ENCODE peak calls at places on chromosomes 1 and 21, in five cellular contexts. H, U, L, Y and Z are unnamed samples. For H3K4me1, the result is how much of the 10 kb centered on the place peaks cover.

GRCh38 chr1:25917996-25918395 is 11.8 kb upstream of the STMN1 start:
- DNase-seq in H (peak), Y (no peak), U (no peak), L (no peak), Z (no peak)

GRCh38 chr1:5713101-5713820 is 279.0 kb downstream of the NPHP4 start:
- DNase-seq in U (peak), Y (no peak), H (no peak), L (no peak), Z (no peak)

GRCh38 chr1:193070942-193071341 is 11.5 kb downstream of the RO60 start:
- DNase-seq in L (no peak), H (no peak), U (no peak), Y (no peak), Z (no peak)

GRCh38 chr1:7629465-7630195 is 141.5 kb upstream of the VAMP3 start:
- DNase-seq in Y (no peak), L (no peak), U (no peak), H (no peak), Z (no peak)

GRCh38 chr1:102790997-102791396 is 317.3 kb downstream of the COL11A1 start:
- DNase-seq in H (no peak), Y (no peak), L (no peak), U (no peak), Z (no peak)

GRCh38 chr21:25901580-25901979 is 166.8 kb downstream of the GABPA start:
- DNase-seq in Y (no peak), U (no peak), L (no peak), H (no peak), Z (no peak)

GRCh38 chr1:189269011-189269410 is 1208.7 kb downstream of the BRINP3 start:
- DNase-seq in Y (no peak), L (no peak), U (no peak), H (no peak), Z (no peak)

GRCh38 chr21:46253610-46254124 is 25.1 kb upstream of the LSS start:
- DNase-seq in Y (no peak), H (peak), U (no peak), L (no peak), Z (no peak)

GRCh38 chr21:24265987-24266386 is 1341.3 kb downstream of the MRPL39 start:
- DNase-seq in Y (no peak), U (no peak), L (no peak), H (no peak), Z (no peak)

DNA sequence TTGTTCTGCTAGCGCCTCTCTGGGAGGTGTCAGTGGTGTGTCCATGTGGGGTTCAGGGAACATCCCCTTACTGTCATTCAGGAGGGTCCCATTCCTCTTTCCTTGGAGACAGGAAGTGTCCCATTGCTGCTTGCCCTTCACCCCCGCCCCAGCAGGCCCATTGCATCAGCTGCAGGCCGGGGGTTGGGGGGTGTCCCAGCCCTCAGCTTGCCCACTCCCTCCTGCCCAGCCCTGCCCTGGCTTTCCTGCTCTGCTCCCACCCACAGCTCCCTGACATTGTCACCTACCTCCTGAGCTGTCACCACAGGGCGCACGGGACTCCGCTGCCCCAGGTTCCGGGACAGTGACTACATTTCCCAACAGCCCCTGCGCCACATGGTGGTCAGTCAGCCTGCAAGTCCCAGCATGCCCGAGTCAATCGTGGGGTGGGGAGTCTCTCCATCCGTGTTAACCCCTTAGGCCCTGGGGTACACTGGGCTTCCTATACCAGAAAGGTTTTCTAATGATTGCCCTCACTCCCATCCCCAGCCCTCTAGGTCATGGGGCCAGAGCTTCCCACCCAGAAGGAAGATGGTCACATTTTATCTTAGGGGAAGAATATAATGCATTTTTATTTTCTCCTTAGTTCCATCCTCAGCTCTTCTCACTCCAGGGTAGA is at the start of gene INPP5B:
- DNase-seq in H (peak), Y (peak), L (peak), U (peak), Z (peak)
- H3K4me3 ChIP-seq in H (peak), Y (peak), L (peak), U (peak), Z (peak)

GRCh38 chr1:31421404-31422040 is 8.5 kb downstream of the SERINC2 start:
- DNase-seq in U (no peak), H (no peak), Y (no peak), L (no peak), Z (no peak)

GRCh38 chr1:31417148-31417547 is 4.1 kb downstream of the SERINC2 start:
- DNase-seq in Y (no peak), H (peak), L (no peak), U (no peak), Z (no peak)

GRCh38 chr1:31416101-31416736 is 3.2 kb downstream of the SERINC2 start:
- DNase-seq in U (no peak), L (no peak), Y (no peak), H (no peak), Z (no peak)

GRCh38 chr1:31420716-31421115 is 7.7 kb downstream of the SERINC2 start:
- DNase-seq in Y (no peak), L (no peak), H (no peak), U (no peak), Z (no peak)

GRCh38 chr1:31418626-31419025 is 5.6 kb downstream of the SERINC2 start:
- DNase-seq in Y (no peak), H (no peak), U (no peak), L (no peak), Z (no peak)
- H3K4me1 ChIP-seq in Y (under half), H (under half), U (under half), L (under half), Z (under half)

GRCh38 chr1:201399018-201399351 is at the start of gene LAD1:
- DNase-seq in U (no peak), H (no peak), Y (no peak), L (no peak), Z (no peak)

GRCh38 chr1:201395936-201396335 is 3.2 kb downstream of the LAD1 start:
- DNase-seq in Y (no peak), U (no peak), H (peak), L (no peak), Z (no peak)

GRCh38 chr1:201397675-201398074 is 1.4 kb downstream of the LAD1 start:
- DNase-seq in U (no peak), H (peak), Y (no peak), L (no peak), Z (no peak)

GRCh38 chr1:201394596-201394995 is 4.5 kb downstream of the LAD1 start:
- DNase-seq in L (no peak), Y (no peak), H (no peak), U (no peak), Z (no peak)

GRCh38 chr1:201396859-201397464 is 2.2 kb downstream of the LAD1 start:
- DNase-seq in L (peak), Y (no peak), U (peak), H (peak), Z (no peak)
- H3K4me3 ChIP-seq in L (no peak), Y (no peak), U (peak), H (peak), Z (no peak)

DNA sequence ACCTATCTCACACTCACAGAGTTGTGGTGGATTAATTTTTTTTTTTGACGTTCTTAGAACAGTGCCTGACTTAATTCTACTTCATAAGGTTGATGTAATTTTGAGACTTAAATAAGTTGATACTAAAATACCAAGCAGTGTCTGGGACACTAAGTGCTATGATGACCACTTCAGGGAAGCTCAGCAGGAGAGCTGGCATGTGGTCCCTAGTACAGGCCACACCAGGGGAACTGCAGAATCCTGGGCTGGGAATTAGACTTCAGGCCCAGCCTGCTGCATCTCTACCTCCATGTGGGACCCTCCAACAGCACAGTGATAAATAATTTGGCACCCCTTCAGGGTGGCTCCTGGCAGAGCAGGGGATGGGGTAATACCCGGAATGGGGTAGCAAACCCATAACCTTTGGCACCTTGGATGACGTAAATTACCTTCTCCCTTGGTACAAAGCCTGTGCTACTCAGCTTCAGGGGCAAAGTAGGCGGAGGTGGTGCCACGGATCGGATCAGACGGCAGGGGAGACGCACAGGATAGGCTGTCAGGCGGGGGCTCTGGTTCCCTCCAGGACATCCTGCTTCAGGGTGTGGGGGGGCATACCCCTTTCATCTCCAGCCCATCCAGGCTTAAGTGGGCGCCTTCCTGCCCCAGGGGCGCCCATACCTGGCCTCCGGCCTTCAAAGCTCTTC is 4.8 kb downstream of the MFSD2A start:
- DNase-seq in H (no peak), U (peak), Y (no peak), L (no peak), Z (no peak)
- H3K4me1 ChIP-seq in H (under half), U (under half), Y (under half), L (under half), Z (under half)

GRCh38 chr1:222844108-222844779 is 29.4 kb downstream of the DISP1 start:
- DNase-seq in U (no peak), H (peak), L (no peak), Y (no peak), Z (no peak)
- H3K4me3 ChIP-seq in U (no peak), H (no peak), L (no peak), Y (no peak), Z (no peak)

GRCh38 chr21:37490084-37490483 is 123.5 kb downstream of the DYRK1A start:
- DNase-seq in U (no peak), L (no peak), H (no peak), Y (no peak), Z (no peak)
- H3K4me1 ChIP-seq in U (under half), L (under half), H (under half), Y (under half), Z (under half)

DNA sequence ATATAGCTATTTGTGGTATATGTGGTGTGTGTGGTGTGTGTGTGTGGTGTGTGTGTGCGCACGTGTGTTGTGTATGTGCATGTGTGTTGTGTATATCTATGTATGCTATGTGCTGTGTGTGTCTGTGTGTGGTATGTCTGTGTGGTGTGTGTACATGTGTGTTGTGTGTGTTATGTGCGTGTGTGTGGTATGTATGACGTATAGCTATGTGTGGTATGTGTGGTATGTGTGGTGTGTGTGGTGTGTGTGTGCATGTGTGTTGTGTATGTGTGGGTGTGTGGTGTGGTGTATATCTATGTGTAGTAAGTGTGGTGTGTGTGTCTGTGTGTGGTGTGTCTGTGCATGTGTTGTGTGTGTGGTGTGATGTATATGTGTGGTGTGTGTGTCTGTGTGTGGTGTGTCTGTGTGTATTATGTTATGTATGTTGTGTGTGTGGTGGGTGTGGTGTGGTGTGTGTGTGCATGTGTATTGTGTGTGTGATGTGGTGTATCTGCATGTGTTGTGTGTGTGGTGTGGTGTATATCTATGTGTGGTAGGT is 59.8 kb downstream of the EDN2 start:
- DNase-seq in H (no peak), Y (no peak), U (no peak), L (no peak), Z (no peak)
- H3K4me3 ChIP-seq in H (no peak), Y (no peak), U (no peak), L (no peak), Z (no peak)

DNA sequence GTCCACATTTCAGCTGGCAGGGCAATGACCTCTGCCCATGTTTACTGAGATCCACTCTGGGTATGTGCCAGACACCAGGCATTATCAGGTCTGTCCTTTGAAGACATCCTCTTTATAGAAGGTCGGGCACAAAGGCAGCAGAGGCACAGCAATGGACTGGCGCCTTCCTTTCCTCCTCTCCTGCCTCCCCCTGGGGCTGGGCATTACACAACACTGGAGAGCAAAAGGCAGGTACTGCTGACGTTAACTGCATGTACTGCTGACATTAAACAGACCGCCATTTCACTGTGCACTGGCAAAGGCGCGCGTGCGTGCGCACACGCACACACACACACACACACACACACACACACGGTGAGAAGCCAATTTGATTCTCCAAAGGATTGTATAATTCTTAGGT is 2.0 kb upstream of the UBXN10 start:
- DNase-seq in Y (no peak), H (no peak), L (no peak), U (no peak), Z (no peak)
- H3K4me1 ChIP-seq in Y (under half), H (under half), L (under half), U (under half), Z (under half)

DNA sequence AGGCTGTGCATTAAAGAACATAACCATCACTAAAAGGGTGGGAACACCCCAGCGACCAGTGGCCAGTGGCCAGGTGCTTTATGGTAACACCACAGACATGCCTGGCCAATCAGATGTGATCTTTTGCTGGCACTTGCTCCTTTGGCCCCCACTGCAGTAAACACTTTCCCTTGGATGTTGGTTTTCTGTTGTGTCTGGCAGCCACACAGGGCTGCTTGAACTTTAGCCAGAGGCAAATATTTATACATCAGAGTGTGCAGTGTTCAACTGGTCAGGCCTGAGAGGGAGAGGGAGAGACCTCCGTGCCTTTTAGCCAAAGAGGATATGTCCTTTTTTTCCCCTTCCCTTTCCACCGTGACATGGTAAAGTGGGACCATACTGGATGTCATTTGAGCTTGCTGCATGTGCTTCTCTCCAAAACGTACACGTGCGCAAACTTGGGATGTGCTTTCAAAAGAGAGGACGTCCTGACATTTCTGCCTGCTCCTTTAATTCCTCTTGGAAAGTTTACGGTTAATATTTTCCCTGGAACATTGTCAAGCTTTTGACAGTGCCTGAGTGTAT is 101.2 kb downstream of the NFIA start:
- DNase-seq in L (no peak), H (peak), U (no peak), Y (peak), Z (peak)
- H3K4me3 ChIP-seq in L (peak), H (no peak), U (peak), Y (peak), Z (peak)